ENCODE peak calls at places on chromosome 1, in four cellular contexts. M is esophagus squamous epithelium, U is COR-L47, F is GM13977. J is an unnamed sample.

GRCh38 chr1:5099018-5099417 is 444.6 kb downstream of the AJAP1 start:
- DNase-seq in F (no peak), M (no peak), U (peak), J (no peak)

GRCh38 chr1:12600335-12600734 is 17.7 kb downstream of the DHRS3 start:
- DNase-seq in F (no peak), U (no peak), M (no peak), J (no peak)

GRCh38 chr1:75725256-75725655 is 747 bp downstream of the ACADM start:
- DNase-seq in F (no peak), M (no peak), U (no peak), J (no peak)

GRCh38 chr1:20359451-20360330 is 69.0 kb downstream of the VWA5B1 start:
- DNase-seq in U (no peak), M (no peak), F (no peak), J (no peak)

GRCh38 chr1:174005032-174005431 is 17.1 kb downstream of the RC3H1 start:
- DNase-seq in U (no peak), F (peak), M (no peak), J (no peak)

GRCh38 chr1:61472876-61473275 is 252.1 kb downstream of the TM2D1 start:
- DNase-seq in F (no peak), U (no peak), M (no peak), J (no peak)

GRCh38 chr1:212020975-212021374 is 14.4 kb downstream of the INTS7 start:
- DNase-seq in F (no peak), M (no peak), U (no peak), J (no peak)

GRCh38 chr1:38793299-38793698 is 66.3 kb downstream of the RRAGC start:
- DNase-seq in F (no peak), M (no peak), U (no peak), J (no peak)

GRCh38 chr1:25039229-25039628 is 109.2 kb upstream of the RUNX3 start:
- DNase-seq in F (no peak), M (no peak), U (no peak), J (no peak)

GRCh38 chr1:4825841-4826450 is 171.5 kb downstream of the AJAP1 start:
- DNase-seq in M (no peak), F (peak), U (peak), J (no peak)

GRCh38 chr1:77776007-77776725 is 3.3 kb upstream of the MIGA1 start:
- DNase-seq in F (no peak), M (no peak), U (no peak), J (no peak)

GRCh38 chr1:74508449-74508848 is 4.0 kb downstream of the LRRC53 start:
- DNase-seq in F (no peak), M (no peak), U (no peak), J (no peak)

GRCh38 chr1:76868154-76868882 is 1.0 kb downstream of the ST6GALNAC5 start:
- DNase-seq in F (peak), M (no peak), U (peak), J (no peak)

J was measured in NCI-H2081.